ENCODE peak calls at places on chromosomes 7 and 10, in eight cellular contexts. K is MG63, H is suprapubic skin, J is cardiac fibroblast, D is H1, G is pancreas, X is GM12878, C is BJ. U is an unnamed sample.

GRCh38 chr7:70477051-70478010 is 654.6 kb upstream of the GALNT17 start:
- DNase-seq in D (no peak), H (no peak), X (no peak), K (peak), G (no peak), J (peak), C (no peak), U (no peak)

GRCh38 chr10:122044713-122045112 is 55.8 kb downstream of the TACC2 start:
- DNase-seq in K (peak), H (no peak), X (no peak), G (peak), J (peak), C (no peak), D (no peak), U (no peak)

GRCh38 chr10:8305871-8306652 is 251.6 kb downstream of the GATA3 start:
- DNase-seq in G (no peak), C (no peak), X (no peak), J (no peak), K (peak), H (no peak), D (no peak), U (no peak)

GRCh38 chr7:134458341-134458805 is 527 bp downstream of the AKR1B1 start:
- DNase-seq in X (peak), J (peak), H (peak), D (peak), C (no peak), G (peak), K (peak), U (peak)

GRCh38 chr10:4141471-4141870 is 356.5 kb upstream of the KLF6 start:
- DNase-seq in K (no peak), G (no peak), D (no peak), J (peak), C (no peak), X (no peak), H (no peak), U (peak)

GRCh38 chr7:87231243-87231642 is 11.7 kb upstream of the TMEM243 start:
- DNase-seq in J (no peak), G (peak), C (no peak), H (no peak), D (no peak), K (peak), X (no peak), U (no peak)

GRCh38 chr7:14016950-14017349 is 27.5 kb upstream of the ETV1 start:
- DNase-seq in G (no peak), D (no peak), H (no peak), X (no peak), J (no peak), K (no peak), C (no peak), U (no peak)

GRCh38 chr10:34290412-34291082 is 524.5 kb downstream of the PARD3 start:
- DNase-seq in D (no peak), C (peak), G (no peak), J (peak), K (no peak), X (no peak), H (no peak), U (no peak)

DNA sequence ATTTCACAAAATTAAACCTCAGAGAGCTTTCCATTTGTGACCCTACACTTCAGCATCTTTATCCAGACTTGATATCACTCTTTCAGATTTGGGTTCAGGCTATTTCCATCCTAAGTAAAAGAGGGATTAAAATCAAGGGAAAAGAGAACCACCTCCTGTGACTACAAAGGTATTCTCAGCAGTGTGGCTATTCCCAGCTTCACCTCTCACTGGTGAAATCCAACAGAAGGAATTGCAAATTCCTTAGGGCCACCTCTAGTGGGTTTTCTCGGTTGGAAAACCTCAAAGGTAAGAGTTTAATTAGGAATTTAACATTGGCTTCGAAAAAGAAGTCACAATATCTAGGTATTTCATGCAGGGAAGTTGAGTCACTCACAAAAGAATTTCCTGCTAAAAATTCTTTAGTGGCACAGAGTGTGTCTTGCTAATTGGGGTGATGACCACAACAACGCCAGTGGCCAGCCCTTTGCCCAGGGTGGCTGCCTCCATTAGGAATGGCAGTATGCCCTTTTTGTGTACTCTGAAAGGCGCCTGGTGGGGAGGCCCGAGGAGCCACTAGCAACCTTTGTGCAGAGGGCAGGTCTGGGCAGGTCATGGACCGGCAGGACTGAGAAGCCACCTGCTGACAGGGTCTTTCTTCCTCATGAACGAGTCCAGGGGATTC is 52.2 kb downstream of the SEM1 start:
- DNase-seq in G (no peak), H (no peak), D (peak), J (no peak), K (no peak), X (no peak), C (no peak), U (no peak)
- H3K4me3 ChIP-seq in G (no peak), H (no peak), D (no peak), J (no peak), K (no peak), X (no peak), C (no peak), U (no peak)

GRCh38 chr10:114538544-114538906 is 119.5 kb downstream of the ABLIM1 start:
- DNase-seq in K (no peak), X (no peak), D (peak), G (no peak), H (no peak), J (no peak), C (no peak), U (peak)
- H3K4me3 ChIP-seq in K (no peak), X (no peak), D (no peak), G (no peak), H (no peak), J (no peak), C (no peak), U (no peak)

GRCh38 chr10:111080224-111080623 is 3.4 kb downstream of the ADRA2A start:
- DNase-seq in C (no peak), D (peak), G (no peak), J (no peak), K (no peak), H (no peak), X (no peak), U (no peak)
- H3K4me3 ChIP-seq in C (no peak), D (no peak), G (peak), J (no peak), K (no peak), H (no peak), X (no peak), U (no peak)

GRCh38 chr10:128209862-128210214 is 83.6 kb upstream of the MKI67 start:
- DNase-seq in H (no peak), J (no peak), C (no peak), G (no peak), X (no peak), D (no peak), K (no peak), U (no peak)
- H3K4me3 ChIP-seq in H (peak), J (no peak), C (no peak), G (peak), X (no peak), D (no peak), K (peak), U (no peak)

DNA sequence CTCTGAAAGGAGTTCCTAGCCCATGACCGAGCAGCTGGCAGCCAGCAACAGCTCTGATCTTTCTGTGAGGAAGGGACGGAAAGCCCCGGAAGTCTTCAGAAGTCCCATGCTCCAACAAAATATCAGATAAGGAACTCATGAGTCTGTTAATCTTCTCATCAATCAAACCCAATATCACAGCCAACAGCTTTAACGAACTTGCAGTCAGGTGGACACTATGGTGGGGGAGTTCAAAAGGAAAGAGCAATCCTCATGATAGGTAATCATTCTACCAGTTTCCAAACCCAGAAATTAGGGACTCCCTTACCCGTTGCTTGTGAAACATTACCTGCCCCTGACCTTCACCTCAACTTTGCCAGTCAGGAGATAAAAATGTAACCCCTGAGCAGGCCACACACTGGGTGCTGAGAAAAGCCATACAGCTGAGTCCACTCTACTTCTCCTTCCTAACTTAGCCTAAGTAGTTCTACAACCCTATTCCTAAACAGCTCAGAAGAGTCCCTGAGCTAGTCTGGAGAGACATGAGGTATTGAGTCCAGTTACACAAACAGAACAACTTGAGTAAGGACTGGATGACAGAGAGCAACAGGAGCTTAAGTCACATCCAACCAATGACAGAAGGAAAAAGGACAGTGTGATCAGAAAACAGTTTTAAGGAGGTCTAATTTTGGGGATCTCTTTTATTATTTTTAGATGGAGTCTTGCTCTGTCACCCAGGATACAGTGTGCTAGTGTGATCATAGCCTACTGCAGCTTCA is 2.2 kb downstream of the NDST2 start:
- DNase-seq in X (no peak), G (no peak), H (no peak), K (no peak), D (no peak), C (no peak), J (no peak), U (no peak)
- H3K4me3 ChIP-seq in X (no peak), G (no peak), H (peak), K (no peak), D (no peak), C (no peak), J (no peak), U (no peak)

GRCh38 chr10:77532068-77532467 is 105.5 kb downstream of the KCNMA1 start:
- DNase-seq in H (no peak), G (no peak), D (no peak), C (peak), K (peak), J (peak), X (no peak), U (peak)
- H3K4me3 ChIP-seq in H (no peak), G (no peak), D (no peak), C (no peak), K (peak), J (no peak), X (no peak), U (no peak)

GRCh38 chr10:110642980-110643655 is 1.0 kb upstream of the RBM20 start:
- DNase-seq in D (peak), C (no peak), K (no peak), H (no peak), J (no peak), G (no peak), X (no peak), U (no peak)
- H3K4me3 ChIP-seq in D (peak), C (no peak), K (peak), H (peak), J (peak), G (peak), X (peak), U (peak)

GRCh38 chr10:132335189-132336063 is 3.4 kb downstream of the LRRC27 start:
- DNase-seq in D (no peak), H (no peak), C (no peak), J (no peak), X (peak), K (no peak), G (no peak), U (peak)
- H3K4me3 ChIP-seq in D (no peak), H (no peak), C (no peak), J (no peak), X (peak), K (no peak), G (no peak), U (no peak)

U was measured in GM12865.